ENCODE peak calls at places on chromosomes 11 and 22, in six cellular contexts. E is spleen, P is substantia nigra, W is heart left ventricle, B is head of caudate nucleus, X is activated T-cell treated with anti-CD3 and anti-CD28 coated beads for 1 hour. Q is an unnamed sample.

GRCh38 chr11:22521226-22521625 is 104.4 kb downstream of the FANCF start:
- DNase-seq in X (no peak), P (no peak), E (no peak), B (no peak), W (no peak), Q (no peak)

GRCh38 chr11:1323779-1324178 is 14.3 kb upstream of the TOLLIP start:
- DNase-seq in E (no peak), W (no peak), P (no peak), X (no peak), B (no peak), Q (no peak)

GRCh38 chr11:43268161-43268560 is 43.6 kb upstream of the API5 start:
- DNase-seq in W (peak), B (peak), X (no peak), P (no peak), E (no peak), Q (peak)

GRCh38 chr11:101010899-101011298 is 118.7 kb downstream of the PGR start:
- DNase-seq in X (no peak), P (no peak), E (no peak), B (no peak), W (no peak), Q (no peak)

GRCh38 chr11:11691296-11692141 is 69.7 kb upstream of the GALNT18 start:
- DNase-seq in W (no peak), X (no peak), B (peak), E (no peak), P (no peak), Q (peak)

GRCh38 chr22:23898006-23898974 is 4.1 kb downstream of the MIF start:
- DNase-seq in P (no peak), B (no peak), W (no peak), E (no peak), X (no peak), Q (no peak)

GRCh38 chr11:100855466-100856067 is 168.5 kb downstream of the ARHGAP42 start:
- DNase-seq in W (no peak), X (no peak), E (no peak), B (no peak), P (no peak), Q (no peak)

GRCh38 chr22:23168381-23169031 is 11.8 kb upstream of the BCR start:
- DNase-seq in B (no peak), E (no peak), W (no peak), X (no peak), P (no peak), Q (peak)

GRCh38 chr11:120197254-120197891 is 13.5 kb upstream of the OAF start:
- DNase-seq in B (no peak), W (peak), X (no peak), E (peak), P (no peak), Q (no peak)

GRCh38 chr11:3194016-3194816 is 24.4 kb downstream of the MRGPRG start:
- DNase-seq in P (no peak), E (no peak), W (peak), X (no peak), B (no peak), Q (no peak)

GRCh38 chr11:78651136-78651775 is 76.6 kb upstream of the NARS2 start:
- DNase-seq in P (no peak), B (no peak), W (no peak), E (no peak), X (no peak), Q (no peak)

GRCh38 chr11:3036419-3036818 is 20.8 kb downstream of the CARS1 start:
- DNase-seq in P (no peak), W (no peak), B (no peak), E (no peak), X (no peak), Q (no peak)

GRCh38 chr11:117827521-117828511 is 3.3 kb upstream of the FXYD2 start:
- DNase-seq in X (no peak), P (no peak), E (peak), B (peak), W (peak), Q (peak)

GRCh38 chr11:28169816-28170215 is 61.6 kb downstream of the METTL15 start:
- DNase-seq in E (no peak), B (no peak), P (no peak), X (no peak), W (no peak), Q (no peak)

GRCh38 chr11:134585666-134586285 is 173.7 kb upstream of the B3GAT1 start:
- DNase-seq in B (no peak), P (no peak), E (peak), W (no peak), X (no peak), Q (no peak)

Q was measured in glutamatergic neuron.